ENCODE peak calls at places on chromosomes 2 and 18, in six cellular contexts. One of them, this sample, is unnamed.
A peak's percentile ranks its signal among the peaks of the same experiment; 100 is the strongest.

GRCh38 chr2:85601771-85602475 is 575 bp downstream of the TMEM150A start:
- DNase-seq in astrocyte of the spinal cord: peak; percentile 37
- DNase-seq in WTC11: peak; percentile 58
- DNase-seq in GM13977: no peak
- DNase-seq in lower leg skin: peak; percentile 94
- DNase-seq in GM12864: no peak
- DNase-seq in this sample: no peak

GRCh38 chr2:62596061-62596658 is 90.2 kb upstream of the TMEM17 start:
- DNase-seq in WTC11: no peak
- DNase-seq in GM12864: no peak
- DNase-seq in GM13977: no peak
- DNase-seq in lower leg skin: no peak
- DNase-seq in astrocyte of the spinal cord: peak; percentile 80
- DNase-seq in this sample: no peak

GRCh38 chr2:10039658-10040410 is 3.5 kb upstream of the KLF11 start:
- DNase-seq in WTC11: no peak
- DNase-seq in astrocyte of the spinal cord: peak; percentile 13
- DNase-seq in GM13977: no peak
- DNase-seq in lower leg skin: peak; percentile 92
- DNase-seq in GM12864: no peak
- DNase-seq in this sample: no peak

GRCh38 chr2:96596596-96596995 is 41.5 kb downstream of the KANSL3 start:
- DNase-seq in GM12864: no peak
- DNase-seq in astrocyte of the spinal cord: no peak
- DNase-seq in WTC11: no peak
- DNase-seq in GM13977: no peak
- DNase-seq in lower leg skin: no peak
- DNase-seq in this sample: no peak

GRCh38 chr2:223641062-223641461 is 38.9 kb upstream of the SCG2 start:
- DNase-seq in GM13977: no peak
- DNase-seq in WTC11: no peak
- DNase-seq in GM12864: no peak
- DNase-seq in astrocyte of the spinal cord: no peak
- DNase-seq in lower leg skin: no peak
- DNase-seq in this sample: no peak

GRCh38 chr2:3633089-3633981 is 24.7 kb upstream of the ALLC start:
- DNase-seq in GM13977: no peak
- DNase-seq in lower leg skin: peak; percentile 73
- DNase-seq in GM12864: no peak
- DNase-seq in WTC11: peak; percentile 7
- DNase-seq in astrocyte of the spinal cord: peak; percentile 16
- DNase-seq in this sample: peak; percentile 58

GRCh38 chr2:210461401-210461800 is 15.2 kb downstream of the LANCL1 start:
- DNase-seq in lower leg skin: no peak
- DNase-seq in GM13977: no peak
- DNase-seq in WTC11: no peak
- DNase-seq in astrocyte of the spinal cord: no peak
- DNase-seq in GM12864: no peak
- DNase-seq in this sample: no peak

GRCh38 chr2:241272298-241272721 is 43.2 kb downstream of the HDLBP start:
- DNase-seq in astrocyte of the spinal cord: peak; percentile 22
- DNase-seq in GM12864: no peak
- DNase-seq in GM13977: peak; percentile 57
- DNase-seq in lower leg skin: peak; percentile 90
- DNase-seq in WTC11: peak; percentile 40
- DNase-seq in this sample: no peak

GRCh38 chr2:75324141-75324540 is 124.8 kb upstream of the TACR1 start:
- DNase-seq in WTC11: no peak
- DNase-seq in GM12864: no peak
- DNase-seq in lower leg skin: no peak
- DNase-seq in astrocyte of the spinal cord: no peak
- DNase-seq in GM13977: no peak
- DNase-seq in this sample: no peak

GRCh38 chr18:55781481-55781957 is 193.5 kb upstream of the TCF4 start:
- DNase-seq in astrocyte of the spinal cord: peak; percentile 80
- DNase-seq in WTC11: peak; percentile 70
- DNase-seq in GM12864: no peak
- DNase-seq in lower leg skin: no peak
- DNase-seq in GM13977: no peak
- DNase-seq in this sample: no peak

GRCh38 chr18:34709631-34710429 is at the start of gene DTNA:
- DNase-seq in GM13977: no peak
- DNase-seq in GM12864: no peak
- DNase-seq in lower leg skin: no peak
- DNase-seq in astrocyte of the spinal cord: peak; percentile 96
- DNase-seq in WTC11: no peak
- DNase-seq in this sample: no peak

GRCh38 chr2:152189622-152190495 is 14.3 kb upstream of the STAM2 start:
- DNase-seq in WTC11: peak; percentile 19
- DNase-seq in GM12864: no peak
- DNase-seq in astrocyte of the spinal cord: peak; percentile 75
- DNase-seq in GM13977: peak; percentile 48
- DNase-seq in lower leg skin: no peak
- DNase-seq in this sample: no peak

GRCh38 chr2:213649176-213649575 is 364.9 kb downstream of the SPAG16 start:
- DNase-seq in lower leg skin: no peak
- DNase-seq in GM13977: no peak
- DNase-seq in astrocyte of the spinal cord: no peak
- DNase-seq in GM12864: no peak
- DNase-seq in WTC11: no peak
- DNase-seq in this sample: no peak

DNA sequence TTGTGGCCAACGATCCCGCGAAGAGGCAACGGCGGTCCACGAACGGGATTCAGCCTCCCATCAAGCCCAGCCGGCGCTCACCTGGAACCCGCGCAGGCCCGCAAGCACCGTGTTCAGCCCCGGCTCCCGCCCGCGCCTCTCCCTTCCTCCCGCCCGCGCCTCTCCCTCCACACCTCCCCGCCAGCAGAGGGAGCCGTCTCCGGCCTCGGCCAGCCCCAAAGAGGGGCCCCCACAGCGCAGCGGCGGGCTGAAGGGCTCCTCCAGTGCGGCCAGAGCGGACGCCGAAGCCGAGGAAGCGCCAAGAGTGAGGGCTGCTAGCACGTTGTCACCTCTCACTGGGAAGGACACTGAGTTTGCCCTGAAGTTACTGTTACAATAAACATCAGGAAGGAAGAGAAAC is 55.3 kb upstream of the LAPTM4A start:
- DNase-seq in astrocyte of the spinal cord: no peak
- DNase-seq in GM13977: no peak
- DNase-seq in WTC11: peak; percentile 91
- DNase-seq in lower leg skin: no peak
- DNase-seq in GM12864: no peak
- DNase-seq in this sample: no peak
- TF ChIP-seq CTCF in astrocyte of the spinal cord: peak; percentile 52
- TF ChIP-seq CTCF in GM13977: peak; percentile 32
- TF ChIP-seq CTCF in WTC11: peak; percentile 55
- TF ChIP-seq CTCF in lower leg skin: no peak
- TF ChIP-seq CTCF in GM12864: peak; percentile 23
- TF ChIP-seq CTCF in this sample: peak; percentile 71

GRCh38 chr2:525611-526010 is 151.6 kb downstream of the TMEM18 start:
- DNase-seq in WTC11: no peak
- DNase-seq in GM13977: no peak
- DNase-seq in astrocyte of the spinal cord: no peak
- DNase-seq in lower leg skin: peak; percentile 18
- DNase-seq in GM12864: no peak
- DNase-seq in this sample: no peak

GRCh38 chr2:527581-527980 is 149.6 kb downstream of the TMEM18 start:
- DNase-seq in astrocyte of the spinal cord: no peak
- DNase-seq in WTC11: peak; percentile 52
- DNase-seq in GM13977: no peak
- DNase-seq in lower leg skin: peak; percentile 49
- DNase-seq in GM12864: no peak
- DNase-seq in this sample: no peak

GRCh38 chr2:529852-530251 is 147.4 kb downstream of the TMEM18 start:
- DNase-seq in GM13977: no peak
- DNase-seq in GM12864: no peak
- DNase-seq in WTC11: no peak
- DNase-seq in lower leg skin: no peak
- DNase-seq in astrocyte of the spinal cord: no peak
- DNase-seq in this sample: no peak

GRCh38 chr2:526918-527317 is 150.3 kb downstream of the TMEM18 start:
- DNase-seq in GM13977: no peak
- DNase-seq in lower leg skin: peak; percentile 6
- DNase-seq in WTC11: no peak
- DNase-seq in GM12864: no peak
- DNase-seq in astrocyte of the spinal cord: no peak
- DNase-seq in this sample: no peak

GRCh38 chr2:529425-529824 is 147.8 kb downstream of the TMEM18 start:
- DNase-seq in lower leg skin: no peak
- DNase-seq in WTC11: no peak
- DNase-seq in GM13977: no peak
- DNase-seq in astrocyte of the spinal cord: peak; percentile 30
- DNase-seq in GM12864: no peak
- DNase-seq in this sample: no peak
- TF ChIP-seq CTCF in lower leg skin: no peak
- TF ChIP-seq CTCF in WTC11: no peak
- TF ChIP-seq CTCF in GM13977: no peak
- TF ChIP-seq CTCF in astrocyte of the spinal cord: peak; percentile 26
- TF ChIP-seq CTCF in GM12864: no peak
- TF ChIP-seq CTCF in this sample: peak; percentile 71

DNA sequence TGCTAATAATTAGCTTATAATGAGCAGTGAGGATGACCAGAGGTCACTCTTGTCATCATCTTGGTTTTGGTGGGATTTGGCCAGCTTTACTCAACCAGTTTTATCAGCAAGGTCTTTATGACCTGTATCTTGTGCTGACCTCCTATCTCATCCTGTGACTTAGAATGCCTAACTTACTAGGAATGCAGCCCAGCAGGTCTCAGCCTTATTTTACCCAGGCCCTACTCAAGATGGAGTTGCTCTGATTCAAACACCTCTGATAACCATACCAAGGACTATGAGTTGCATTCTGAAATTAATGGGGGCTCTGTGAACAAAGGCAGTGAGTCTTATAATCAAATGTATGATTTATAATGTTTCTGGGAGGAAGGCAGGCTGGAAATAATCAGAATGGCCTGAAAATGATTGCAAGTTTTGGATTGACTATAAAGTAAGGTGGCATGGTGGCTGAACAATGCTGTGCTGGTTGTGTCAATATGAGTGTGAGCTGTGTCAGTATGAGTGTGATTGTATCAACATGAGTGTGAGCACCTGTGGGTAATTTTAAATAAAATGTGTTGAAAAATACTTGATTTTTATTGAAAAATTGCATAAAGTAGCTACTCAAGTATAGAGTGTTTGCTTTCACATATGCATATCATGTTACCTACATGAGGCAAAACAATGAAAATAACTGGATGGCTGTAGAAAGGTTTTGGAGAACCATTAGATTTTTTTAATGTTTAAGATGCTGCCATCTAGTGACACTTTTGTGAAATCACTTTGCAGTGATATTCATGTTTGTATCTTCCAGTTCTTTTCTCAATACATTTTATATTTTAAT is 103.0 kb downstream of the KYNU start:
- DNase-seq in GM12864: peak; percentile 10
- DNase-seq in GM13977: peak; percentile 5
- DNase-seq in WTC11: no peak
- DNase-seq in astrocyte of the spinal cord: peak; percentile 69
- DNase-seq in lower leg skin: no peak
- DNase-seq in this sample: no peak
- TF ChIP-seq CTCF in GM12864: peak; percentile 37
- TF ChIP-seq CTCF in GM13977: peak; percentile 44
- TF ChIP-seq CTCF in WTC11: peak; percentile 43
- TF ChIP-seq CTCF in astrocyte of the spinal cord: peak; percentile 49
- TF ChIP-seq CTCF in lower leg skin: no peak
- TF ChIP-seq CTCF in this sample: peak; percentile 82

DNA sequence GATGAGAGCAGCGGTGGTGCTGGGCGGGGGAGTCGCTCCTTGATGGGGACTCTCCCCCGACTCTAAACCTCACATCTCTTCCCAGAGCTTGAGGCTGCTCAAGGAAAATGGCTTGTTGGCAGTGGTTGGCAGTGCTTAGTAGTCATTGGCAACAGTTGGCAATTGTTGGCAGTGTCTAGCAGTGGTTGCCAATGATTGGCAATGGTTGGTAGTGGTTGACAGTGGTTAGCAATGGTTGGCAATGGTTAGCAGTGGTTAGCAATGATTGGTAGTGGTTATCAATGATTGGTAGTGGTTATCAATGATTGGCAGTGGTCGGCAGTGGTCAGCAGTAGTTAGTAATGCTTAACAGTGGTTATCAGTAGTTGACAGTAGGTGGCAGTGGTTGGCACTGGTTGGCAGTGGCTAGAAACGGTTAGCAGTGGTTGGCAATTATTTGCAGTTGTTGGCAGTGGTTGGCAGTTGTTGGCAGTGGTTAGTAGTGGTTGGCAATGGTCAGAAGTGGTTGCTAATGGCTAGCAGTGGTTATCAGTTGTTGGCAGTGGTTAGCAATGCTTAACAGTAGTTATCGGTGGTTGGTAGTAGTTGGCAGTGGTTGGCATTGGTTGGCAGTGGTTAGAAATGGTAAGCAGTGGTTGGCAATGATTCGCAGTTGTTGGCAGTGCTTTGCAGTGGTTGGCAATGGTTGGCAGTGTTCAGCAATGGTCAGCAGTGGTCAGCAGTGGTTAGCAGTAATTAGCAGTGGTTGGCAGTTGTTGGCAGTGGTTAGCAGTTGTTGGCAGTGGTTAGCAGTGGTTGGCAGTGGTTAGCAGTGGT is 85.4 kb upstream of the OTOS start:
- DNase-seq in GM12864: no peak
- DNase-seq in WTC11: no peak
- DNase-seq in GM13977: no peak
- DNase-seq in lower leg skin: peak; percentile 48
- DNase-seq in astrocyte of the spinal cord: no peak
- DNase-seq in this sample: no peak
- TF ChIP-seq CTCF in GM12864: no peak
- TF ChIP-seq CTCF in WTC11: no peak
- TF ChIP-seq CTCF in GM13977: peak; percentile 9
- TF ChIP-seq CTCF in lower leg skin: no peak
- TF ChIP-seq CTCF in astrocyte of the spinal cord: no peak
- TF ChIP-seq CTCF in this sample: no peak

GRCh38 chr18:11980555-11981382 is 538 bp upstream of the IMPA2 start:
- DNase-seq in GM13977: peak; percentile 98
- DNase-seq in astrocyte of the spinal cord: peak; percentile 98
- DNase-seq in WTC11: peak; percentile 100
- DNase-seq in GM12864: peak; percentile 88
- DNase-seq in lower leg skin: peak; percentile 100
- DNase-seq in this sample: peak; percentile 100
- TF ChIP-seq CTCF in GM13977: peak; percentile 21
- TF ChIP-seq CTCF in astrocyte of the spinal cord: no peak
- TF ChIP-seq CTCF in WTC11: no peak
- TF ChIP-seq CTCF in GM12864: no peak
- TF ChIP-seq CTCF in lower leg skin: no peak
- TF ChIP-seq CTCF in this sample: no peak

GRCh38 chr18:62239475-62239874 is 52.4 kb downstream of the RELCH start:
- DNase-seq in astrocyte of the spinal cord: no peak
- DNase-seq in WTC11: no peak
- DNase-seq in lower leg skin: no peak
- DNase-seq in GM12864: no peak
- DNase-seq in GM13977: no peak
- DNase-seq in this sample: no peak
- TF ChIP-seq CTCF in astrocyte of the spinal cord: no peak
- TF ChIP-seq CTCF in WTC11: no peak
- TF ChIP-seq CTCF in lower leg skin: no peak
- TF ChIP-seq CTCF in GM12864: no peak
- TF ChIP-seq CTCF in GM13977: no peak
- TF ChIP-seq CTCF in this sample: peak; percentile 45